ENCODE peak calls at places on chromosomes 6 and 20, in seven cellular contexts. One of them, this sample, is unnamed.

GRCh38 chr6:12483712-12484111 is 193.6 kb downstream of the EDN1 start:
- DNase-seq in psoas muscle: no peak
- DNase-seq in stimulated activated CD4-positive, alpha-beta T cell treated with anti-CD3 and anti-CD28 coated beads, TNF-alpha, amount 100 ng/mL, for 24 hours: no peak
- DNase-seq in gastrocnemius medialis: no peak
- DNase-seq in fibroblast of pulmonary artery: peak
- DNase-seq in fibroblast of the aortic adventitia: peak
- DNase-seq in lower lobe of right lung: no peak
- DNase-seq in this sample: peak

GRCh38 chr20:5674176-5674660 is 76.0 kb upstream of the SHLD1 start:
- DNase-seq in psoas muscle: no peak
- DNase-seq in stimulated activated CD4-positive, alpha-beta T cell treated with anti-CD3 and anti-CD28 coated beads, TNF-alpha, amount 100 ng/mL, for 24 hours: no peak
- DNase-seq in gastrocnemius medialis: no peak
- DNase-seq in fibroblast of pulmonary artery: no peak
- DNase-seq in fibroblast of the aortic adventitia: no peak
- DNase-seq in lower lobe of right lung: no peak
- DNase-seq in this sample: peak

GRCh38 chr20:56624786-56625681 is 4.1 kb upstream of the TFAP2C start:
- DNase-seq in psoas muscle: no peak
- DNase-seq in stimulated activated CD4-positive, alpha-beta T cell treated with anti-CD3 and anti-CD28 coated beads, TNF-alpha, amount 100 ng/mL, for 24 hours: no peak
- DNase-seq in gastrocnemius medialis: no peak
- DNase-seq in fibroblast of pulmonary artery: no peak
- DNase-seq in fibroblast of the aortic adventitia: no peak
- DNase-seq in lower lobe of right lung: no peak
- DNase-seq in this sample: no peak

GRCh38 chr20:36684747-36685146 is 38.8 kb upstream of the SLA2 start:
- DNase-seq in psoas muscle: no peak
- DNase-seq in stimulated activated CD4-positive, alpha-beta T cell treated with anti-CD3 and anti-CD28 coated beads, TNF-alpha, amount 100 ng/mL, for 24 hours: no peak
- DNase-seq in gastrocnemius medialis: no peak
- DNase-seq in fibroblast of pulmonary artery: no peak
- DNase-seq in fibroblast of the aortic adventitia: no peak
- DNase-seq in lower lobe of right lung: no peak
- DNase-seq in this sample: no peak

GRCh38 chr6:123091091-123091895 is 95.3 kb downstream of the CLVS2 start:
- DNase-seq in psoas muscle: peak
- DNase-seq in stimulated activated CD4-positive, alpha-beta T cell treated with anti-CD3 and anti-CD28 coated beads, TNF-alpha, amount 100 ng/mL, for 24 hours: no peak
- DNase-seq in gastrocnemius medialis: peak
- DNase-seq in fibroblast of pulmonary artery: peak
- DNase-seq in fibroblast of the aortic adventitia: peak
- DNase-seq in lower lobe of right lung: no peak
- DNase-seq in this sample: peak

GRCh38 chr6:72620866-72621242 is 1.0 kb upstream of the KCNQ5 start:
- DNase-seq in psoas muscle: peak
- DNase-seq in stimulated activated CD4-positive, alpha-beta T cell treated with anti-CD3 and anti-CD28 coated beads, TNF-alpha, amount 100 ng/mL, for 24 hours: no peak
- DNase-seq in gastrocnemius medialis: no peak
- DNase-seq in fibroblast of pulmonary artery: no peak
- DNase-seq in fibroblast of the aortic adventitia: no peak
- DNase-seq in lower lobe of right lung: no peak
- DNase-seq in this sample: no peak

GRCh38 chr6:64580346-64580745 is 944.7 kb downstream of the PHF3 start:
- DNase-seq in psoas muscle: no peak
- DNase-seq in stimulated activated CD4-positive, alpha-beta T cell treated with anti-CD3 and anti-CD28 coated beads, TNF-alpha, amount 100 ng/mL, for 24 hours: no peak
- DNase-seq in gastrocnemius medialis: no peak
- DNase-seq in fibroblast of pulmonary artery: peak
- DNase-seq in fibroblast of the aortic adventitia: no peak
- DNase-seq in lower lobe of right lung: no peak
- DNase-seq in this sample: peak

GRCh38 chr6:82624251-82624650 is 260.6 kb downstream of the TPBG start:
- DNase-seq in psoas muscle: no peak
- DNase-seq in stimulated activated CD4-positive, alpha-beta T cell treated with anti-CD3 and anti-CD28 coated beads, TNF-alpha, amount 100 ng/mL, for 24 hours: no peak
- DNase-seq in gastrocnemius medialis: no peak
- DNase-seq in fibroblast of pulmonary artery: no peak
- DNase-seq in fibroblast of the aortic adventitia: no peak
- DNase-seq in lower lobe of right lung: no peak
- DNase-seq in this sample: no peak

GRCh38 chr20:21398109-21398480 is 769 bp upstream of the NKX2-4 start:
- DNase-seq in psoas muscle: no peak
- DNase-seq in stimulated activated CD4-positive, alpha-beta T cell treated with anti-CD3 and anti-CD28 coated beads, TNF-alpha, amount 100 ng/mL, for 24 hours: no peak
- DNase-seq in gastrocnemius medialis: no peak
- DNase-seq in fibroblast of pulmonary artery: no peak
- DNase-seq in fibroblast of the aortic adventitia: no peak
- DNase-seq in lower lobe of right lung: no peak
- DNase-seq in this sample: no peak

GRCh38 chr6:48101277-48101676 is 9.7 kb downstream of the PTCHD4 start:
- DNase-seq in psoas muscle: no peak
- DNase-seq in stimulated activated CD4-positive, alpha-beta T cell treated with anti-CD3 and anti-CD28 coated beads, TNF-alpha, amount 100 ng/mL, for 24 hours: no peak
- DNase-seq in gastrocnemius medialis: no peak
- DNase-seq in fibroblast of pulmonary artery: no peak
- DNase-seq in fibroblast of the aortic adventitia: no peak
- DNase-seq in lower lobe of right lung: no peak
- DNase-seq in this sample: peak

GRCh38 chr6:148407372-148407771 is 64.7 kb downstream of the SASH1 start:
- DNase-seq in psoas muscle: peak
- DNase-seq in stimulated activated CD4-positive, alpha-beta T cell treated with anti-CD3 and anti-CD28 coated beads, TNF-alpha, amount 100 ng/mL, for 24 hours: no peak
- DNase-seq in gastrocnemius medialis: no peak
- DNase-seq in fibroblast of pulmonary artery: peak
- DNase-seq in fibroblast of the aortic adventitia: peak
- DNase-seq in lower lobe of right lung: no peak
- DNase-seq in this sample: peak

GRCh38 chr20:62202676-62203377 is 17.3 kb downstream of the HRH3 start:
- DNase-seq in psoas muscle: no peak
- DNase-seq in stimulated activated CD4-positive, alpha-beta T cell treated with anti-CD3 and anti-CD28 coated beads, TNF-alpha, amount 100 ng/mL, for 24 hours: no peak
- DNase-seq in gastrocnemius medialis: no peak
- DNase-seq in fibroblast of pulmonary artery: no peak
- DNase-seq in fibroblast of the aortic adventitia: no peak
- DNase-seq in lower lobe of right lung: peak
- DNase-seq in this sample: no peak

GRCh38 chr6:123323419-123324329 is 313.1 kb downstream of the TRDN start:
- DNase-seq in psoas muscle: no peak
- DNase-seq in stimulated activated CD4-positive, alpha-beta T cell treated with anti-CD3 and anti-CD28 coated beads, TNF-alpha, amount 100 ng/mL, for 24 hours: no peak
- DNase-seq in gastrocnemius medialis: no peak
- DNase-seq in fibroblast of pulmonary artery: peak
- DNase-seq in fibroblast of the aortic adventitia: peak
- DNase-seq in lower lobe of right lung: no peak
- DNase-seq in this sample: no peak

GRCh38 chr20:20624914-20625313 is 87.5 kb downstream of the RALGAPA2 start:
- DNase-seq in psoas muscle: no peak
- DNase-seq in stimulated activated CD4-positive, alpha-beta T cell treated with anti-CD3 and anti-CD28 coated beads, TNF-alpha, amount 100 ng/mL, for 24 hours: no peak
- DNase-seq in gastrocnemius medialis: no peak
- DNase-seq in fibroblast of pulmonary artery: no peak
- DNase-seq in fibroblast of the aortic adventitia: no peak
- DNase-seq in lower lobe of right lung: no peak
- DNase-seq in this sample: no peak

GRCh38 chr20:3753098-3753497 is 14.5 kb downstream of the ADISSP start:
- DNase-seq in psoas muscle: no peak
- DNase-seq in stimulated activated CD4-positive, alpha-beta T cell treated with anti-CD3 and anti-CD28 coated beads, TNF-alpha, amount 100 ng/mL, for 24 hours: peak
- DNase-seq in gastrocnemius medialis: no peak
- DNase-seq in fibroblast of pulmonary artery: peak
- DNase-seq in fibroblast of the aortic adventitia: peak
- DNase-seq in lower lobe of right lung: no peak
- DNase-seq in this sample: peak

GRCh38 chr20:35296101-35296554 is 3.9 kb upstream of the FAM83C start:
- DNase-seq in psoas muscle: no peak
- DNase-seq in stimulated activated CD4-positive, alpha-beta T cell treated with anti-CD3 and anti-CD28 coated beads, TNF-alpha, amount 100 ng/mL, for 24 hours: no peak
- DNase-seq in gastrocnemius medialis: no peak
- DNase-seq in fibroblast of pulmonary artery: no peak
- DNase-seq in fibroblast of the aortic adventitia: no peak
- DNase-seq in lower lobe of right lung: no peak
- DNase-seq in this sample: no peak

GRCh38 chr6:84979541-84979940 is 215.1 kb upstream of the TBX18 start:
- DNase-seq in psoas muscle: no peak
- DNase-seq in stimulated activated CD4-positive, alpha-beta T cell treated with anti-CD3 and anti-CD28 coated beads, TNF-alpha, amount 100 ng/mL, for 24 hours: no peak
- DNase-seq in gastrocnemius medialis: no peak
- DNase-seq in fibroblast of pulmonary artery: peak
- DNase-seq in fibroblast of the aortic adventitia: peak
- DNase-seq in lower lobe of right lung: no peak
- DNase-seq in this sample: no peak

GRCh38 chr20:1424336-1424735 is 31.5 kb upstream of the FKBP1A start:
- DNase-seq in psoas muscle: no peak
- DNase-seq in stimulated activated CD4-positive, alpha-beta T cell treated with anti-CD3 and anti-CD28 coated beads, TNF-alpha, amount 100 ng/mL, for 24 hours: no peak
- DNase-seq in gastrocnemius medialis: no peak
- DNase-seq in fibroblast of pulmonary artery: no peak
- DNase-seq in fibroblast of the aortic adventitia: no peak
- DNase-seq in lower lobe of right lung: no peak
- DNase-seq in this sample: no peak

GRCh38 chr20:52921300-52921699 is 50.9 kb upstream of the TSHZ2 start:
- DNase-seq in psoas muscle: no peak
- DNase-seq in stimulated activated CD4-positive, alpha-beta T cell treated with anti-CD3 and anti-CD28 coated beads, TNF-alpha, amount 100 ng/mL, for 24 hours: no peak
- DNase-seq in gastrocnemius medialis: no peak
- DNase-seq in fibroblast of pulmonary artery: no peak
- DNase-seq in fibroblast of the aortic adventitia: no peak
- DNase-seq in lower lobe of right lung: no peak
- DNase-seq in this sample: no peak

GRCh38 chr6:111673086-111673485 is 67.4 kb upstream of the TRAF3IP2 start:
- DNase-seq in psoas muscle: no peak
- DNase-seq in stimulated activated CD4-positive, alpha-beta T cell treated with anti-CD3 and anti-CD28 coated beads, TNF-alpha, amount 100 ng/mL, for 24 hours: no peak
- DNase-seq in gastrocnemius medialis: no peak
- DNase-seq in fibroblast of pulmonary artery: no peak
- DNase-seq in fibroblast of the aortic adventitia: no peak
- DNase-seq in lower lobe of right lung: no peak
- DNase-seq in this sample: no peak

GRCh38 chr20:47515843-47516242 is 14.2 kb downstream of the NCOA3 start:
- DNase-seq in psoas muscle: no peak
- DNase-seq in stimulated activated CD4-positive, alpha-beta T cell treated with anti-CD3 and anti-CD28 coated beads, TNF-alpha, amount 100 ng/mL, for 24 hours: no peak
- DNase-seq in gastrocnemius medialis: no peak
- DNase-seq in fibroblast of pulmonary artery: no peak
- DNase-seq in fibroblast of the aortic adventitia: no peak
- DNase-seq in lower lobe of right lung: no peak
- DNase-seq in this sample: no peak

GRCh38 chr20:59082981-59083380 is 40.4 kb upstream of the PRELID3B start:
- DNase-seq in psoas muscle: no peak
- DNase-seq in stimulated activated CD4-positive, alpha-beta T cell treated with anti-CD3 and anti-CD28 coated beads, TNF-alpha, amount 100 ng/mL, for 24 hours: no peak
- DNase-seq in gastrocnemius medialis: no peak
- DNase-seq in fibroblast of pulmonary artery: peak
- DNase-seq in fibroblast of the aortic adventitia: peak
- DNase-seq in lower lobe of right lung: no peak
- DNase-seq in this sample: peak

GRCh38 chr20:23436681-23437080 is 2.8 kb upstream of the CSTL1 start:
- DNase-seq in psoas muscle: no peak
- DNase-seq in stimulated activated CD4-positive, alpha-beta T cell treated with anti-CD3 and anti-CD28 coated beads, TNF-alpha, amount 100 ng/mL, for 24 hours: no peak
- DNase-seq in gastrocnemius medialis: no peak
- DNase-seq in fibroblast of pulmonary artery: peak
- DNase-seq in fibroblast of the aortic adventitia: no peak
- DNase-seq in lower lobe of right lung: no peak
- DNase-seq in this sample: peak

This sample was measured in HT1080.